ENCODE peak calls at places on chromosomes 13 and 19, in five cellular contexts. One of them, this sample, is unnamed.

GRCh38 chr13:112213467-112214245 is 146.7 kb downstream of the SOX1 start:
- DNase-seq in WTC11: no peak
- DNase-seq in GM12878: no peak
- DNase-seq in H1: no peak
- DNase-seq in HepG2: peak
- DNase-seq in this sample: no peak

GRCh38 chr19:33388231-33388816 is 14.8 kb downstream of the CEBPG start:
- DNase-seq in WTC11: no peak
- DNase-seq in GM12878: no peak
- DNase-seq in H1: no peak
- DNase-seq in HepG2: no peak
- DNase-seq in this sample: no peak

GRCh38 chr19:8641908-8642547 is 11.6 kb downstream of the NFILZ start:
- DNase-seq in WTC11: no peak
- DNase-seq in GM12878: no peak
- DNase-seq in H1: no peak
- DNase-seq in HepG2: peak
- DNase-seq in this sample: peak

GRCh38 chr19:10809693-10810285 is 26.2 kb downstream of the TMED1 start:
- DNase-seq in WTC11: no peak
- DNase-seq in GM12878: no peak
- DNase-seq in H1: no peak
- DNase-seq in HepG2: no peak
- DNase-seq in this sample: peak

GRCh38 chr19:48630289-48631036 is 6.7 kb downstream of the DBP start:
- DNase-seq in WTC11: peak
- DNase-seq in GM12878: no peak
- DNase-seq in H1: no peak
- DNase-seq in HepG2: no peak
- DNase-seq in this sample: no peak

GRCh38 chr19:7224995-7225394 is 69.2 kb downstream of the INSR start:
- DNase-seq in WTC11: no peak
- DNase-seq in GM12878: no peak
- DNase-seq in H1: no peak
- DNase-seq in HepG2: no peak
- DNase-seq in this sample: no peak

GRCh38 chr13:50403311-50403710 is 388.1 kb downstream of the KCNRG start:
- DNase-seq in WTC11: no peak
- DNase-seq in GM12878: no peak
- DNase-seq in H1: no peak
- DNase-seq in HepG2: peak
- DNase-seq in this sample: no peak

GRCh38 chr19:2055871-2056809 is 5.1 kb upstream of the MKNK2 start:
- DNase-seq in WTC11: no peak
- DNase-seq in GM12878: no peak
- DNase-seq in H1: no peak
- DNase-seq in HepG2: no peak
- DNase-seq in this sample: no peak

GRCh38 chr13:21458457-21458815 is 667 bp downstream of the ZDHHC20 start:
- DNase-seq in WTC11: peak
- DNase-seq in GM12878: no peak
- DNase-seq in H1: no peak
- DNase-seq in HepG2: no peak
- DNase-seq in this sample: peak

GRCh38 chr19:13077233-13077632 is 25.4 kb downstream of the LYL1 start:
- DNase-seq in WTC11: no peak
- DNase-seq in GM12878: no peak
- DNase-seq in H1: no peak
- DNase-seq in HepG2: no peak
- DNase-seq in this sample: no peak

GRCh38 chr19:3670796-3671679 is 29.2 kb downstream of the PIP5K1C start:
- DNase-seq in WTC11: no peak
- DNase-seq in GM12878: no peak
- DNase-seq in H1: no peak
- DNase-seq in HepG2: no peak
- DNase-seq in this sample: peak

GRCh38 chr13:30665638-30666037 is 47.9 kb downstream of the USPL1 start:
- DNase-seq in WTC11: no peak
- DNase-seq in GM12878: no peak
- DNase-seq in H1: no peak
- DNase-seq in HepG2: no peak
- DNase-seq in this sample: no peak

GRCh38 chr19:17415107-17415506 is 4.7 kb upstream of the MVB12A start:
- DNase-seq in WTC11: peak
- DNase-seq in GM12878: no peak
- DNase-seq in H1: no peak
- DNase-seq in HepG2: no peak
- DNase-seq in this sample: no peak

GRCh38 chr13:27170521-27171243 is 929 bp downstream of the USP12 start:
- DNase-seq in WTC11: peak
- DNase-seq in GM12878: no peak
- DNase-seq in H1: no peak
- DNase-seq in HepG2: peak
- DNase-seq in this sample: peak

GRCh38 chr19:34173145-34173956 is 1.0 kb downstream of the LSM14A start:
- DNase-seq in WTC11: peak
- DNase-seq in GM12878: no peak
- DNase-seq in H1: peak
- DNase-seq in HepG2: peak
- DNase-seq in this sample: peak

GRCh38 chr13:43316997-43317396 is 293.6 kb downstream of the DNAJC15 start:
- DNase-seq in WTC11: no peak
- DNase-seq in GM12878: no peak
- DNase-seq in H1: no peak
- DNase-seq in HepG2: no peak
- DNase-seq in this sample: no peak

GRCh38 chr19:4083677-4084546 is 17.2 kb upstream of the ZBTB7A start:
- DNase-seq in WTC11: no peak
- DNase-seq in GM12878: no peak
- DNase-seq in H1: no peak
- DNase-seq in HepG2: no peak
- DNase-seq in this sample: no peak

GRCh38 chr13:110651271-110651670 is 35.9 kb downstream of the NAXD start:
- DNase-seq in WTC11: no peak
- DNase-seq in GM12878: no peak
- DNase-seq in H1: no peak
- DNase-seq in HepG2: no peak
- DNase-seq in this sample: no peak

GRCh38 chr13:110652231-110652730 is 36.9 kb downstream of the NAXD start:
- DNase-seq in WTC11: no peak
- DNase-seq in GM12878: no peak
- DNase-seq in H1: no peak
- DNase-seq in HepG2: no peak
- DNase-seq in this sample: no peak

GRCh38 chr13:110652755-110653154 is 37.4 kb downstream of the NAXD start:
- DNase-seq in WTC11: no peak
- DNase-seq in GM12878: no peak
- DNase-seq in H1: no peak
- DNase-seq in HepG2: no peak
- DNase-seq in this sample: no peak

GRCh38 chr13:110650436-110650835 is 35.1 kb downstream of the NAXD start:
- DNase-seq in WTC11: no peak
- DNase-seq in GM12878: no peak
- DNase-seq in H1: no peak
- DNase-seq in HepG2: no peak
- DNase-seq in this sample: no peak

GRCh38 chr13:110651726-110652230 is 36.4 kb downstream of the NAXD start:
- DNase-seq in WTC11: no peak
- DNase-seq in GM12878: no peak
- DNase-seq in H1: no peak
- DNase-seq in HepG2: no peak
- DNase-seq in this sample: no peak
- TF ChIP-seq ATF2 in WTC11: no peak
- TF ChIP-seq ATF2 in GM12878: no peak
- TF ChIP-seq ATF2 in H1: no peak
- TF ChIP-seq ATF2 in HepG2: no peak
- TF ChIP-seq ATF2 in this sample: no peak

GRCh38 chr13:106110241-106110855 is 425.1 kb downstream of the EFNB2 start:
- DNase-seq in WTC11: no peak
- DNase-seq in GM12878: no peak
- DNase-seq in H1: no peak
- DNase-seq in HepG2: no peak
- DNase-seq in this sample: no peak
- TF ChIP-seq ATF2 in WTC11: no peak
- TF ChIP-seq ATF2 in GM12878: no peak
- TF ChIP-seq ATF2 in H1: no peak
- TF ChIP-seq ATF2 in HepG2: no peak
- TF ChIP-seq ATF2 in this sample: no peak

GRCh38 chr13:47277774-47278173 is 380.9 kb upstream of the HTR2A start:
- DNase-seq in WTC11: no peak
- DNase-seq in GM12878: no peak
- DNase-seq in H1: no peak
- DNase-seq in HepG2: no peak
- DNase-seq in this sample: no peak
- TF ChIP-seq ATF2 in WTC11: no peak
- TF ChIP-seq ATF2 in GM12878: no peak
- TF ChIP-seq ATF2 in H1: no peak
- TF ChIP-seq ATF2 in HepG2: no peak
- TF ChIP-seq ATF2 in this sample: no peak

GRCh38 chr13:110705356-110705825 is 525 bp downstream of the CARS2 start:
- DNase-seq in WTC11: no peak
- DNase-seq in GM12878: no peak
- DNase-seq in H1: no peak
- DNase-seq in HepG2: no peak
- DNase-seq in this sample: no peak

GRCh38 chr13:110700186-110700585 is 5.7 kb downstream of the CARS2 start:
- DNase-seq in WTC11: no peak
- DNase-seq in GM12878: no peak
- DNase-seq in H1: no peak
- DNase-seq in HepG2: no peak
- DNase-seq in this sample: no peak

GRCh38 chr13:110705826-110706569 is at the start of gene CARS2:
- DNase-seq in WTC11: peak
- DNase-seq in GM12878: peak
- DNase-seq in H1: peak
- DNase-seq in HepG2: peak
- DNase-seq in this sample: peak

GRCh38 chr13:110702089-110702488 is 3.8 kb downstream of the CARS2 start:
- DNase-seq in WTC11: no peak
- DNase-seq in GM12878: no peak
- DNase-seq in H1: no peak
- DNase-seq in HepG2: no peak
- DNase-seq in this sample: no peak

DNA sequence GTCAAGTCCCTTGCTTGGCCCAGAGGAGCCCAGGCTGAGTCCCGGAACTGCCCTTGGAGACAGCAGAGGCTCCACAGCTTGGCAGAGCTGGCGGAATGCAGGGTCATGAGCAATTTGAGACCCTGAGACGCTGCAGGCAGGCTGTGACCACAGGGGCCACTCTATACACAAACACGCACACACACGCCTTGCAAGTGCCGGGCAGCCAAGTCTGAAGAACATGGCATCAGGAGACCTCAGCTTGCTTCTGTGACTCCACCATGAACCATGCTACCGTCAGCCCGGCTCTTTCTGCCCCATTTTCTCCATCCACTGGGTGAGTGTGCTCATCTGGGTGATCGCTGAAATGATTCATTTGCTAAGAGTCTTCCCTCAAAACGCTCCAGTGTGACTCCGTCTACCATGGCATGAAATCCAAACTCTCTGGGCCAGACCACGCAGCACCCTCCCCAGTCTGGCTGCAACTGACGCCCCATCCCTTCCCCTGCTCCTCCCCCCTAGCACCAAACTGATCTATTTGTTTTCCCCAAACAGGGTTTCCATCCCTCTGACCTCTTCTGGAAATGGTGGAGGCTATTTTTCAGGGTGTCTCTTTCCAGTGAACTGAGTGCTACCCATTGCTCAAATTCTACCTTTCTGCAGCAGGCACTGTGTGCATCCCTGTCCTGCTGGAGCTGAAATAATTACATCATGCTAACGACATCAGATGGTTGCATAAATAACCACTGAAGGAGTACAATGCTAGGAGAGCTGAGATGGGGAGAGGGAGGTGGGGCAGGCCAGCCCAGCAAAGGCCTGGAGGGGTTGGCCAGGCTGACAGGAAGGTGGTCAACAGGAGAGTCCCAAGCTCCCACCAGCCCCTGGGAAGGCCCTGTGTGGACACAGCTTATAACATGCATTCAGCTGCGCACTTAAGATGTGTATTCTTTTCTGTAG is 3.1 kb downstream of the CARS2 start:
- DNase-seq in WTC11: no peak
- DNase-seq in GM12878: no peak
- DNase-seq in H1: no peak
- DNase-seq in HepG2: no peak
- DNase-seq in this sample: no peak
- TF ChIP-seq ATF2 in WTC11: no peak
- TF ChIP-seq ATF2 in GM12878: no peak
- TF ChIP-seq ATF2 in H1: no peak
- TF ChIP-seq ATF2 in HepG2: no peak
- TF ChIP-seq ATF2 in this sample: no peak

GRCh38 chr13:78660130-78660857 is 1.3 kb upstream of the OBI1 start:
- DNase-seq in WTC11: no peak
- DNase-seq in GM12878: no peak
- DNase-seq in H1: no peak
- DNase-seq in HepG2: peak
- DNase-seq in this sample: no peak
- TF ChIP-seq ATF2 in WTC11: no peak
- TF ChIP-seq ATF2 in GM12878: no peak
- TF ChIP-seq ATF2 in H1: no peak
- TF ChIP-seq ATF2 in HepG2: no peak
- TF ChIP-seq ATF2 in this sample: no peak

GRCh38 chr13:20125129-20125782 is 35.6 kb downstream of the GJA3 start:
- DNase-seq in WTC11: no peak
- DNase-seq in GM12878: no peak
- DNase-seq in H1: no peak
- DNase-seq in HepG2: no peak
- DNase-seq in this sample: no peak
- TF ChIP-seq ATF2 in WTC11: no peak
- TF ChIP-seq ATF2 in GM12878: no peak
- TF ChIP-seq ATF2 in H1: no peak
- TF ChIP-seq ATF2 in HepG2: no peak
- TF ChIP-seq ATF2 in this sample: no peak

DNA sequence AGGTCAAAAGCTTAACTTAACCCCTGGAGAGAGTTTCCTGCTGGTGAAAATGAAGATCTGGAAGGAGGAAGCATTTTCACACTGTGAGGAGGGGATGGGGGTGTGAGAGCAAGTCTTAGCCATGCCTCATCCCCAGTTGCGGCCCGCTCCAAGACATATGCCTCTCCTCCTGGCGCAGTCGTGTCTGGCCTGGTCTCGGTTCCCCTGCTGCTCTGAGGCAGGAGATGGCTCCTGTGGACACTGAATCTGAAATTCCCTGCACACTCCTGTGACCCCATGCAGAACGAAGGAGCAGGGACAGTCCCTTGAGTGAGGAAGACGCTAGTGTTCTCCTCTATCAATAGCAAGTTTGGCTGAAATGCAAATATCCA is 350 bp upstream of the ZNF69 start:
- DNase-seq in WTC11: peak
- DNase-seq in GM12878: no peak
- DNase-seq in H1: no peak
- DNase-seq in HepG2: no peak
- DNase-seq in this sample: no peak
- TF ChIP-seq ATF2 in WTC11: no peak
- TF ChIP-seq ATF2 in GM12878: no peak
- TF ChIP-seq ATF2 in H1: no peak
- TF ChIP-seq ATF2 in HepG2: no peak
- TF ChIP-seq ATF2 in this sample: no peak